ENCODE peak calls at places on chromosomes 2 and 18, in five cellular contexts. Z, M, P, E and S are unnamed samples.

GRCh38 chr2:107776333-107776732 is 50.4 kb upstream of the RGPD4 start:
- DNase-seq in Z (no peak), M (no peak), E (no peak), P (no peak), S (no peak)

GRCh38 chr2:70978388-70979357 is at the start of gene ANKRD53:
- DNase-seq in E (peak), Z (no peak), M (no peak), P (no peak), S (peak)

GRCh38 chr2:37672104-37672869 is 845 bp upstream of the CDC42EP3 start:
- DNase-seq in P (peak), M (peak), E (peak), Z (peak), S (peak)

GRCh38 chr2:235144291-235144690 is 192.5 kb downstream of the SH3BP4 start:
- DNase-seq in E (no peak), P (no peak), Z (no peak), M (no peak), S (no peak)

GRCh38 chr18:41226186-41226585 is 728.8 kb upstream of the PIK3C3 start:
- DNase-seq in M (no peak), Z (no peak), P (no peak), E (peak), S (no peak)

GRCh38 chr18:13537022-13537780 is 189.2 kb downstream of the FAM210A start:
- DNase-seq in E (no peak), P (no peak), Z (no peak), M (no peak), S (no peak)

GRCh38 chr18:57269756-57270534 is 82.4 kb upstream of the ST8SIA3 start:
- DNase-seq in Z (no peak), E (no peak), M (no peak), P (no peak), S (no peak)

GRCh38 chr18:46623541-46623940 is 33.5 kb downstream of the LOXHD1 start:
- DNase-seq in Z (no peak), P (no peak), E (peak), M (no peak), S (peak)

GRCh38 chr2:100160396-100160795 is 18.0 kb upstream of the AFF3 start:
- DNase-seq in P (no peak), M (no peak), E (no peak), Z (no peak), S (peak)

GRCh38 chr2:106546376-106546990 is 59.3 kb downstream of the CD8B2 start:
- DNase-seq in M (no peak), Z (no peak), E (no peak), P (no peak), S (no peak)

GRCh38 chr2:37780097-37780676 is 108.7 kb upstream of the CDC42EP3 start:
- DNase-seq in E (no peak), M (no peak), Z (no peak), P (no peak), S (no peak)

GRCh38 chr18:22680968-22681367 is 252.2 kb upstream of the RBBP8 start:
- DNase-seq in P (no peak), E (no peak), M (no peak), Z (no peak), S (no peak)

GRCh38 chr2:236507393-236508085 is 62.1 kb upstream of the ACKR3 start:
- DNase-seq in M (no peak), Z (no peak), P (no peak), E (peak), S (peak)

GRCh38 chr2:231622963-231623362 is 30.3 kb downstream of the TEX44 start:
- DNase-seq in Z (no peak), P (no peak), M (no peak), E (no peak), S (no peak)

GRCh38 chr2:85851253-85851955 is 37.4 kb downstream of the ST3GAL5 start:
- DNase-seq in E (no peak), Z (no peak), P (no peak), M (no peak), S (no peak)

GRCh38 chr2:1731512-1731962 is 12.8 kb downstream of the PXDN start:
- DNase-seq in M (no peak), E (no peak), Z (no peak), P (no peak), S (peak)

GRCh38 chr2:172480301-172481218 is 53.2 kb downstream of the ITGA6 start:
- DNase-seq in P (no peak), M (no peak), E (peak), Z (peak), S (no peak)

GRCh38 chr2:154912215-154912614 is 213.7 kb downstream of the KCNJ3 start:
- DNase-seq in M (no peak), Z (no peak), E (no peak), P (no peak), S (no peak)

GRCh38 chr2:100321881-100322820 is at the start of gene LONRF2:
- DNase-seq in P (peak), E (no peak), M (no peak), Z (no peak), S (peak)

GRCh38 chr2:241992753-241993152 is 123.2 kb downstream of the RTP5 start:
- DNase-seq in P (no peak), E (no peak), Z (no peak), M (no peak), S (no peak)

GRCh38 chr2:175742367-175742766 is 259.7 kb downstream of the LNPK start:
- DNase-seq in Z (no peak), E (no peak), M (no peak), P (no peak), S (no peak)

GRCh38 chr2:218257390-218257981 is 3.3 kb upstream of the GPBAR1 start:
- DNase-seq in Z (no peak), M (peak), P (peak), E (peak), S (peak)

GRCh38 chr2:126895336-126895735 is 3.4 kb upstream of the TEX51 start:
- DNase-seq in E (no peak), Z (no peak), P (no peak), M (no peak), S (no peak)

GRCh38 chr2:178871536-178871935 is 64.3 kb upstream of the TTN start:
- DNase-seq in M (no peak), P (no peak), Z (no peak), E (no peak), S (no peak)

GRCh38 chr2:241483305-241483704 is 25.1 kb downstream of the STK25 start:
- DNase-seq in P (no peak), Z (no peak), E (no peak), M (no peak), S (no peak)

GRCh38 chr2:163774862-163775261 is 39.1 kb upstream of the FIGN start:
- DNase-seq in Z (no peak), P (peak), M (peak), E (peak), S (no peak)

GRCh38 chr2:59896499-59896898 is 657.0 kb downstream of the BCL11A start:
- DNase-seq in E (no peak), M (no peak), Z (no peak), P (no peak), S (no peak)

GRCh38 chr2:237551071-237551574 is 15.3 kb upstream of the PRLH start:
- DNase-seq in P (no peak), M (no peak), E (no peak), Z (no peak), S (no peak)

GRCh38 chr18:36143391-36143790 is 13.7 kb downstream of the ELP2 start:
- DNase-seq in P (no peak), M (no peak), E (no peak), Z (no peak), S (no peak)

GRCh38 chr2:219369447-219369861 is 18.3 kb downstream of the DNPEP start:
- DNase-seq in Z (no peak), P (peak), E (peak), M (no peak), S (no peak)

GRCh38 chr18:11246883-11247282 is 97.5 kb upstream of the PIEZO2 start:
- DNase-seq in E (no peak), Z (no peak), M (no peak), P (no peak), S (no peak)

GRCh38 chr2:113337809-113338208 is 59.1 kb upstream of the PAX8 start:
- DNase-seq in E (no peak), Z (no peak), M (no peak), P (no peak), S (no peak)

DNA sequence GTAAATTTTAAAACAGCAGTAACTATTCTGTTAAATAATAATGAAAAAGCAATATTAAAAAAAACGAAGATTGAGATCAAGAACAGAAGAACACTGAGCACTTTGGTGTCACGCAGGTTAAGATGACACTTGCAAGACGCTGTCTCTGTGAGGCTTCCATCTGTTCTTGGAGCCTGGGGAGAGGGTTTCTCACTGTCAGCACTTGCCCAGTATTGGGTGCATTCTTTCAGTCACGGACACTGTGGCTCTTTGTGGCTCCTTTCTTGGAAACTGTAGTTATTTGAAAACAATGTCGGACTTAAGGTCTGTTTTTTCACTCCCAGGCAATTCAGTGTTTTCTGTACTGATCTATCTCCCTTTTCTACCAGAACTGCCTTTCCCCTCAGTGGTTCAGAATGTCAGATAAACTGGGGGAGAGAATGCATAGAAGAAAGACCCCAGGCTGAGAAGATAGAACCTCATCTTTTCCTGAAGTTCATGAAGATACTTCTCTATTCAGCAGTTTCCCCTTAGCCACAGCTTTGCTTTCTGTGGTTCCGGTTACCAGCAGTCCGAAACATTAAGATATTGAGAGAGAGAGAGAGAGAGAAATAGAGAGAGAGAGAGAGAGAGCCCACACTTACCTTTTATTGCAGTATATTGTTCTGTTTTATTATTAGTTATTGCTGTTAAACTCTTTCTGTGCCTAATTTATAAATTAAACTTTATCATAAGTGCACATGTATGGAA is 283.3 kb downstream of the DCDC2C start:
- DNase-seq in E (no peak), Z (no peak), M (no peak), P (no peak), S (no peak)
- H3K4me2 ChIP-seq in E (no peak), Z (no peak), M (no peak), P (no peak), S (no peak)

DNA sequence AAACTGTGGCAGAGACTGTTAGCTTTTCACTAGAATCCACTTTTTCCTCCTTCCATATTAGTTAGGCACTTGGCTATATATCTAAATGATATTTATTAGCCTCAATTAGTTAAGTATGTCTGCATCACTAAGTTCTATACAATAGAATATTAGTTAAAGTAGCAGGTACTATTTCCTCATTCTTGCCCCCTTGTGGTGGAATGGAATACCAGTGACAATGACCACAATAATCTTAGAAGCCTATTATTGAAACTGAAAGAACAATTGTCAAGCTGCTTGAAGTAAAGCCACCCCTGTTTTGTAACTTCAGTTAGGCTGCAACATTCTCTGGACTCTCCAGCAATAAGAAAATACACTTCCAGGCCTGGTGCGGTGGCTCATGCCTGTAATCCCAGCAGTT is 476.3 kb upstream of the VWC2L start:
- DNase-seq in M (no peak), E (peak), P (peak), Z (peak), S (peak)
- TF ChIP-seq MAX in M (no peak), E (no peak), P (no peak), Z (no peak), S (no peak)

GRCh38 chr2:153287109-153287801 is 191.3 kb downstream of the RPRM start:
- DNase-seq in M (peak), P (peak), E (no peak), Z (peak), S (peak)
- TF ChIP-seq CTCF in M (peak), P (peak), E (no peak), Z (peak), S (peak)

GRCh38 chr18:37254256-37254880 is 311.2 kb downstream of the CELF4 start:
- DNase-seq in E (no peak), P (no peak), M (no peak), Z (no peak), S (no peak)

GRCh38 chr18:37252854-37253396 is 312.7 kb downstream of the CELF4 start:
- DNase-seq in E (no peak), M (no peak), Z (no peak), P (no peak), S (no peak)

GRCh38 chr18:37252342-37252741 is 313.3 kb downstream of the CELF4 start:
- DNase-seq in P (no peak), M (no peak), Z (no peak), E (no peak), S (no peak)

GRCh38 chr18:37254973-37255372 is 310.6 kb downstream of the CELF4 start:
- DNase-seq in M (no peak), P (no peak), Z (no peak), E (no peak), S (no peak)

GRCh38 chr18:37253424-37254255 is 312.0 kb downstream of the CELF4 start:
- DNase-seq in P (no peak), E (no peak), M (no peak), Z (no peak), S (peak)
- H3K4me2 ChIP-seq in P (peak), E (no peak), M (no peak), Z (peak), S (no peak)

GRCh38 chr2:202109139-202109736 is 36.2 kb downstream of the KIAA2012 start:
- DNase-seq in E (no peak), P (no peak), M (no peak), Z (no peak), S (no peak)
- TF ChIP-seq MAX in E (no peak), P (no peak), M (no peak), Z (no peak), S (no peak)

GRCh38 chr2:58449286-58450010 is 208.3 kb upstream of the FANCL start:
- DNase-seq in Z (no peak), P (no peak), E (no peak), M (no peak), S (no peak)
- TF ChIP-seq CTCF in Z (no peak), P (no peak), E (no peak), M (no peak), S (no peak)

DNA sequence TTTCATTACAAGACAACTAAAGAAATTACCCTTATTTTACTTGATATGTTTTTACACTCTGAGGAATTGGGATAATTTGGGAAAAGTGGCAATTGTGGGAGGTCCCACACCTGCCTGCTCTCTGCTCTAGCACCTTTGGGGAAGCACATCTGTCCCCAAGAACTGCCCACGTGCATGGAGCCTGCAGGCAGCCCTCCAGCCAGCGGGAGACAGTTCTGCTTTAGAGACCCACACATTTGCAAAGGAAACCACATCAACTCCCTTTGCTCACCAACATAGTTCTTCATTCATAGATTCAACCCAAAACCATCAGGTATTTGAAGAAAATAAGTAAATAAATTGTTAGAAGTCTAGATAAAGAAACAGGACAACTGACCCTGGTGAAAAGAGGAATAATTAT is 239.9 kb upstream of the ID2 start:
- DNase-seq in Z (no peak), M (no peak), P (no peak), E (no peak), S (no peak)
- H3K4me2 ChIP-seq in Z (no peak), M (no peak), P (no peak), E (no peak), S (no peak)

GRCh38 chr2:27771202-27771547 is 344 bp upstream of the MRPL33 start:
- DNase-seq in Z (no peak), E (no peak), P (no peak), M (no peak), S (no peak)
- TF ChIP-seq MAX in Z (no peak), E (no peak), P (no peak), M (no peak), S (no peak)

GRCh38 chr18:9673296-9674251 is 34.5 kb upstream of the RAB31 start:
- DNase-seq in E (peak), M (peak), Z (peak), P (peak), S (peak)
- TF ChIP-seq CTCF in E (no peak), M (peak), Z (peak), P (peak), S (peak)